ENCODE peak calls at places on chromosome 4, in eight cellular contexts. One of them, this sample, is unnamed.

GRCh38 chr4:114734581-114734980 is 136.0 kb downstream of the UGT8 start:
- DNase-seq in stimulated activated CD4-positive, alpha-beta T cell treated with anti-CD3 and anti-CD28 coated beads, Interleukin-15, amount 100 ng/mL, for 48 hours: no peak
- DNase-seq in left cardiac atrium: no peak
- DNase-seq in HFF-Myc: no peak
- DNase-seq in naive thymus-derived CD4-positive, alpha-beta T cell: no peak
- DNase-seq in Calu3: no peak
- DNase-seq in AML-193: no peak
- DNase-seq in ecto neural progenitor cell: no peak
- DNase-seq in this sample: no peak

GRCh38 chr4:6893449-6894085 is 16.1 kb upstream of the TBC1D14 start:
- DNase-seq in stimulated activated CD4-positive, alpha-beta T cell treated with anti-CD3 and anti-CD28 coated beads, Interleukin-15, amount 100 ng/mL, for 48 hours: no peak
- DNase-seq in left cardiac atrium: no peak
- DNase-seq in HFF-Myc: no peak
- DNase-seq in naive thymus-derived CD4-positive, alpha-beta T cell: no peak
- DNase-seq in Calu3: no peak
- DNase-seq in AML-193: peak
- DNase-seq in ecto neural progenitor cell: no peak
- DNase-seq in this sample: no peak

GRCh38 chr4:22766068-22766467 is 73.3 kb downstream of the GBA3 start:
- DNase-seq in stimulated activated CD4-positive, alpha-beta T cell treated with anti-CD3 and anti-CD28 coated beads, Interleukin-15, amount 100 ng/mL, for 48 hours: no peak
- DNase-seq in left cardiac atrium: no peak
- DNase-seq in HFF-Myc: no peak
- DNase-seq in naive thymus-derived CD4-positive, alpha-beta T cell: no peak
- DNase-seq in Calu3: no peak
- DNase-seq in AML-193: no peak
- DNase-seq in ecto neural progenitor cell: no peak
- DNase-seq in this sample: no peak

GRCh38 chr4:182488886-182489285 is 245.7 kb downstream of the TENM3 start:
- DNase-seq in stimulated activated CD4-positive, alpha-beta T cell treated with anti-CD3 and anti-CD28 coated beads, Interleukin-15, amount 100 ng/mL, for 48 hours: no peak
- DNase-seq in left cardiac atrium: no peak
- DNase-seq in HFF-Myc: no peak
- DNase-seq in naive thymus-derived CD4-positive, alpha-beta T cell: no peak
- DNase-seq in Calu3: no peak
- DNase-seq in AML-193: no peak
- DNase-seq in ecto neural progenitor cell: no peak
- DNase-seq in this sample: no peak

GRCh38 chr4:57064811-57065711 is 45.1 kb downstream of the IGFBP7 start:
- DNase-seq in stimulated activated CD4-positive, alpha-beta T cell treated with anti-CD3 and anti-CD28 coated beads, Interleukin-15, amount 100 ng/mL, for 48 hours: no peak
- DNase-seq in left cardiac atrium: peak
- DNase-seq in HFF-Myc: peak
- DNase-seq in naive thymus-derived CD4-positive, alpha-beta T cell: no peak
- DNase-seq in Calu3: no peak
- DNase-seq in AML-193: no peak
- DNase-seq in ecto neural progenitor cell: no peak
- DNase-seq in this sample: peak

GRCh38 chr4:139528377-139529005 is 27.5 kb downstream of the SETD7 start:
- DNase-seq in stimulated activated CD4-positive, alpha-beta T cell treated with anti-CD3 and anti-CD28 coated beads, Interleukin-15, amount 100 ng/mL, for 48 hours: no peak
- DNase-seq in left cardiac atrium: peak
- DNase-seq in HFF-Myc: peak
- DNase-seq in naive thymus-derived CD4-positive, alpha-beta T cell: no peak
- DNase-seq in Calu3: no peak
- DNase-seq in AML-193: peak
- DNase-seq in ecto neural progenitor cell: no peak
- DNase-seq in this sample: peak

GRCh38 chr4:184275766-184276165 is 58.1 kb upstream of the ENPP6 start:
- DNase-seq in stimulated activated CD4-positive, alpha-beta T cell treated with anti-CD3 and anti-CD28 coated beads, Interleukin-15, amount 100 ng/mL, for 48 hours: no peak
- DNase-seq in left cardiac atrium: no peak
- DNase-seq in HFF-Myc: no peak
- DNase-seq in naive thymus-derived CD4-positive, alpha-beta T cell: no peak
- DNase-seq in Calu3: no peak
- DNase-seq in AML-193: no peak
- DNase-seq in ecto neural progenitor cell: no peak
- DNase-seq in this sample: no peak

GRCh38 chr4:153649572-153649991 is 34.5 kb upstream of the TLR2 start:
- DNase-seq in stimulated activated CD4-positive, alpha-beta T cell treated with anti-CD3 and anti-CD28 coated beads, Interleukin-15, amount 100 ng/mL, for 48 hours: no peak
- DNase-seq in left cardiac atrium: no peak
- DNase-seq in HFF-Myc: no peak
- DNase-seq in naive thymus-derived CD4-positive, alpha-beta T cell: no peak
- DNase-seq in Calu3: no peak
- DNase-seq in AML-193: peak
- DNase-seq in ecto neural progenitor cell: no peak
- DNase-seq in this sample: no peak

GRCh38 chr4:123783091-123783765 is 386.6 kb downstream of the SPRY1 start:
- DNase-seq in stimulated activated CD4-positive, alpha-beta T cell treated with anti-CD3 and anti-CD28 coated beads, Interleukin-15, amount 100 ng/mL, for 48 hours: no peak
- DNase-seq in left cardiac atrium: peak
- DNase-seq in HFF-Myc: no peak
- DNase-seq in naive thymus-derived CD4-positive, alpha-beta T cell: no peak
- DNase-seq in Calu3: no peak
- DNase-seq in AML-193: no peak
- DNase-seq in ecto neural progenitor cell: no peak
- DNase-seq in this sample: no peak

GRCh38 chr4:42050850-42051249 is 60.5 kb downstream of the SLC30A9 start:
- DNase-seq in stimulated activated CD4-positive, alpha-beta T cell treated with anti-CD3 and anti-CD28 coated beads, Interleukin-15, amount 100 ng/mL, for 48 hours: no peak
- DNase-seq in left cardiac atrium: no peak
- DNase-seq in HFF-Myc: no peak
- DNase-seq in naive thymus-derived CD4-positive, alpha-beta T cell: no peak
- DNase-seq in Calu3: no peak
- DNase-seq in AML-193: no peak
- DNase-seq in ecto neural progenitor cell: no peak
- DNase-seq in this sample: no peak

GRCh38 chr4:848803-849477 is 23.0 kb upstream of the CPLX1 start:
- DNase-seq in stimulated activated CD4-positive, alpha-beta T cell treated with anti-CD3 and anti-CD28 coated beads, Interleukin-15, amount 100 ng/mL, for 48 hours: no peak
- DNase-seq in left cardiac atrium: peak
- DNase-seq in HFF-Myc: no peak
- DNase-seq in naive thymus-derived CD4-positive, alpha-beta T cell: no peak
- DNase-seq in Calu3: no peak
- DNase-seq in AML-193: no peak
- DNase-seq in ecto neural progenitor cell: no peak
- DNase-seq in this sample: no peak

GRCh38 chr4:165514739-165515138 is 135.9 kb downstream of the CPE start:
- DNase-seq in stimulated activated CD4-positive, alpha-beta T cell treated with anti-CD3 and anti-CD28 coated beads, Interleukin-15, amount 100 ng/mL, for 48 hours: no peak
- DNase-seq in left cardiac atrium: no peak
- DNase-seq in HFF-Myc: no peak
- DNase-seq in naive thymus-derived CD4-positive, alpha-beta T cell: no peak
- DNase-seq in Calu3: no peak
- DNase-seq in AML-193: no peak
- DNase-seq in ecto neural progenitor cell: no peak
- DNase-seq in this sample: no peak

GRCh38 chr4:20408596-20408995 is 156.9 kb downstream of the SLIT2 start:
- DNase-seq in stimulated activated CD4-positive, alpha-beta T cell treated with anti-CD3 and anti-CD28 coated beads, Interleukin-15, amount 100 ng/mL, for 48 hours: no peak
- DNase-seq in left cardiac atrium: no peak
- DNase-seq in HFF-Myc: no peak
- DNase-seq in naive thymus-derived CD4-positive, alpha-beta T cell: no peak
- DNase-seq in Calu3: no peak
- DNase-seq in AML-193: no peak
- DNase-seq in ecto neural progenitor cell: no peak
- DNase-seq in this sample: no peak

GRCh38 chr4:67521506-67521905 is 23.8 kb downstream of the CENPC start:
- DNase-seq in stimulated activated CD4-positive, alpha-beta T cell treated with anti-CD3 and anti-CD28 coated beads, Interleukin-15, amount 100 ng/mL, for 48 hours: no peak
- DNase-seq in left cardiac atrium: no peak
- DNase-seq in HFF-Myc: no peak
- DNase-seq in naive thymus-derived CD4-positive, alpha-beta T cell: no peak
- DNase-seq in Calu3: no peak
- DNase-seq in AML-193: no peak
- DNase-seq in ecto neural progenitor cell: no peak
- DNase-seq in this sample: no peak

This sample was measured in uterus.